ENCODE peak calls at places on chromosomes 2 and 18, in four cellular contexts. N, Q, O and U are unnamed samples.

GRCh38 chr2:53559302-53559967 is 208.2 kb upstream of the CHAC2 start:
- DNase-seq in N (no peak), Q (no peak), O (no peak), U (no peak)

GRCh38 chr2:187658952-187659525 is 104.8 kb upstream of the TFPI start:
- DNase-seq in N (peak), Q (peak), O (no peak), U (no peak)

GRCh38 chr2:7044253-7045250 is 127.3 kb downstream of the RNF144A start:
- DNase-seq in N (peak), Q (peak), O (peak), U (peak)

GRCh38 chr2:150946831-150947230 is 314.8 kb downstream of the RBM43 start:
- DNase-seq in N (no peak), Q (no peak), O (no peak), U (no peak)

GRCh38 chr18:74342416-74343043 is 26.9 kb downstream of the C18orf63 start:
- DNase-seq in N (peak), Q (peak), O (peak), U (peak)

GRCh38 chr2:199999166-199999565 is 43.8 kb downstream of the MAIP1 start:
- DNase-seq in N (no peak), Q (no peak), O (no peak), U (no peak)

GRCh38 chr2:217714268-217714643 is 288.5 kb downstream of the TNS1 start:
- DNase-seq in N (peak), Q (peak), O (peak), U (no peak)

GRCh38 chr2:19866741-19867140 is 35.0 kb downstream of the TTC32 start:
- DNase-seq in N (no peak), Q (no peak), O (no peak), U (no peak)

GRCh38 chr2:163264376-163264775 is 425.8 kb upstream of the KCNH7 start:
- DNase-seq in N (no peak), Q (peak), O (no peak), U (no peak)

GRCh38 chr2:96511851-96512250 is 6.7 kb upstream of the NEURL3 start:
- DNase-seq in N (no peak), Q (no peak), O (no peak), U (no peak)

GRCh38 chr2:107592225-107592624 is 234.5 kb upstream of the RGPD4 start:
- DNase-seq in N (no peak), Q (no peak), O (no peak), U (no peak)

GRCh38 chr2:39135678-39136259 is 14.9 kb upstream of the SOS1 start:
- DNase-seq in N (no peak), Q (no peak), O (no peak), U (no peak)

GRCh38 chr2:99472327-99472960 is 17.4 kb downstream of the REV1 start:
- DNase-seq in N (no peak), Q (no peak), O (no peak), U (no peak)

GRCh38 chr2:174350018-174350417 is 15.3 kb downstream of the SP9 start:
- DNase-seq in N (no peak), Q (peak), O (no peak), U (no peak)

GRCh38 chr18:11149441-11150270 is at the start of gene PIEZO2:
- DNase-seq in N (peak), Q (peak), O (peak), U (no peak)

GRCh38 chr18:24112874-24113615 is 25.8 kb upstream of the CABYR start:
- DNase-seq in N (no peak), Q (peak), O (no peak), U (no peak)

GRCh38 chr2:226813148-226813701 is 13.6 kb upstream of the IRS1 start:
- DNase-seq in N (no peak), Q (peak), O (no peak), U (no peak)

GRCh38 chr2:43407826-43408783 is 181.7 kb upstream of the ZFP36L2 start:
- DNase-seq in N (no peak), Q (no peak), O (no peak), U (no peak)

GRCh38 chr2:43406643-43407042 is 180.2 kb upstream of the ZFP36L2 start:
- DNase-seq in N (no peak), Q (no peak), O (no peak), U (no peak)

GRCh38 chr2:43408784-43409160 is 182.4 kb upstream of the ZFP36L2 start:
- DNase-seq in N (no peak), Q (no peak), O (no peak), U (no peak)

GRCh38 chr2:43412121-43412753 is 183.6 kb downstream of the THADA start:
- DNase-seq in N (no peak), Q (peak), O (no peak), U (no peak)

DNA sequence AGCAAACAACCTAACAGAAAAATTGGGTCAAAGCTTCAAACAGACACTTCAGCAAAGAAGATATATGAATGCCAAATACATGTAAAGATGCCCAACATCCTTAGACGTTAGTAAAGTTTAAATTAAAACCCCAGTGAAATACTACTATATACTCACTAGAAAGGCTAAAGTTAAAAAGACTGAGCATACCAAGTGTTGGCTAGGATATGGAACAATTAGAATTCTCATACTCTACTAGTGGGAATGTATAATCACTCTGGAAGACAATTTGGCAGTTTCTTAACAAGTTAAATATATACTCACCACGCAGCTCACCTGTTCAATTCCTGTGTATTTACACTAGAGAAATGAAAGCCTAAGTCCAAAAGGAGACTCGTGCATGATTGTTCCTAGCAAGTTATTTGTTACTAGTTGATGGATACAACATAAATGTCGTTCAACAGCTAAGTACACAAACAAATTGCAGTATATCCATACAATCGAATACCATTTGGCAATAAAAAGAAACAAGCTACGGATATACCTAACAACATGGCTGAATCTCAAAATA is 183.7 kb upstream of the ZFP36L2 start:
- DNase-seq in N (no peak), Q (no peak), O (no peak), U (no peak)
- TF ChIP-seq CTCF in N (no peak), Q (no peak), O (no peak), U (no peak)

GRCh38 chr2:74715071-74715791 is 61.2 kb downstream of the SEMA4F start:
- DNase-seq in N (peak), Q (peak), O (peak), U (peak)
- TF ChIP-seq CTCF in N (peak), Q (peak), O (peak), U (peak)

DNA sequence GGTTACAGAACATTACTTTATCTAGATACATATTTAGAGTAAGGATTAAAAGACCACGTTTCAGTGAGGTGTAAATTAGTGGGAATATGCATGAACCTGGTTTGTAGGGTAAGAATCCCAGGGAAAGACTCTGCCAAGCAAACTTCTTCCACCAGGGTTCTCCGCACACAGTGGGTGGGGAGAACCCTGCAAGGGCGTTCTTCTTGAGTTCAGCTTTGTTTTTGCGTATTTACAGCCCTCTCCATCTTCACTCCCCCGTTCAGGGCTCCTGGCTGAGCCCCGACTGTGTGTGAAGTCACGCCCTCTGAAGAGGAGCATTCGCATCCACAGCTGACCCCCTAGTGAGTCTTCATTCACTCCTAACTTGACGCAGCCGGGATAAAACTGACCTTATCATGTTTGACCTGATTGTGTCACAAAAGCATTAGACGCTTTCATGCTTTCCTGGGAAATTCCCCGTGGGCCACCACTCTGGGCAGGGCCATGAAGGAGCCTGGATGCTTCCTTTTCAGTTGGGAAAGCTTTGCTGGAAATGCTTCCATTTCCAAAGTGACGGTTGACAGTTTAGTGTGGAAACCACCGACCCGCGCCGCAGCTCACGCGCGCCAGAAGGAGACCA is 1.0 kb downstream of the ALKAL2 start:
- DNase-seq in N (no peak), Q (peak), O (no peak), U (no peak)
- TF ChIP-seq CTCF in N (no peak), Q (no peak), O (no peak), U (no peak)

GRCh38 chr18:28189400-28190239 is 12.7 kb upstream of the CDH2 start:
- DNase-seq in N (peak), Q (peak), O (no peak), U (no peak)
- TF ChIP-seq CTCF in N (peak), Q (peak), O (peak), U (no peak)

GRCh38 chr2:239558661-239559060 is 157.8 kb upstream of the HDAC4 start:
- DNase-seq in N (no peak), Q (no peak), O (no peak), U (no peak)
- TF ChIP-seq CTCF in N (no peak), Q (no peak), O (no peak), U (no peak)

GRCh38 chr2:47402555-47402804 is 476 bp upstream of the MSH2 start:
- DNase-seq in N (no peak), Q (peak), O (no peak), U (no peak)

GRCh38 chr2:47403829-47404228 is 873 bp downstream of the MSH2 start:
- DNase-seq in N (no peak), Q (no peak), O (no peak), U (no peak)

GRCh38 chr2:47401789-47402554 is 984 bp upstream of the MSH2 start:
- DNase-seq in N (no peak), Q (no peak), O (no peak), U (no peak)

GRCh38 chr2:47404356-47404755 is 1.4 kb downstream of the MSH2 start:
- DNase-seq in N (no peak), Q (no peak), O (peak), U (no peak)

DNA sequence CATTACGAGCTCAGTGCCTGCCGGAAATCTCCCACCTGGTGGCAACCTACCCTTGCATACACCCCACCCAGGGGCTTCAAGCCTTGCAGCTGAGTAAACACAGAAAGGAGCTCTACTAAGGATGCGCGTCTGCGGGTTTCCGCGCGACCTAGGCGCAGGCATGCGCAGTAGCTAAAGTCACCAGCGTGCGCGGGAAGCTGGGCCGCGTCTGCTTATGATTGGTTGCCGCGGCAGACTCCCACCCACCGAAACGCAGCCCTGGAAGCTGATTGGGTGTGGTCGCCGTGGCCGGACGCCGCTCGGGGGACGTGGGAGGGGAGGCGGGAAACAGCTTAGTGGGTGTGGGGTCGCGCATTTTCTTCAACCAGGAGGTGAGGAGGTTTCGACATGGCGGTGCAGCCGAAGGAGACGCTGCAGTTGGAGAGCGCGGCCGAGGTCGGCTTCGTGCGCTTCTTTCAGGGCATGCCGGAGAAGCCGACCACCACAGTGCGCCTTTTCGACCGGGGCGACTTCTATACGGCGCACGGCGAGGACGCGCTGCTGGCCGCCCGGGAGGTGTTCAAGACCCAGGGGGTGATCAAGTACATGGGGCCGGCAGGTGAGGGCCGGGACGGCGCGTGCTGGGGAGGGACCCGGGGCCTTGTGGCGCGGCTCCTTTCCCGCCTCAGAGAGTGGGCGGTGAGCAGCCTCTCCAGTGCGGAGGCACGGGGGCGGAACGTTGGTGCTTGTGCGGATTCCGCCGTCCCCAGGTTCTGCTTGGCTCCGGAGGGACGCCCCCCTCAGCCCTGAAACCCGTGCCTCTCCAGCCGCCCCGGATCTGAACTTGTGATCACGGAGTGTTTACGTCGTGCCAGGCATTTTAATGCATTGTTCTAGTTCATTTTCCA is at the start of gene MSH2:
- DNase-seq in N (peak), Q (peak), O (peak), U (peak)
- TF ChIP-seq CTCF in N (no peak), Q (no peak), O (no peak), U (no peak)

GRCh38 chr2:128282976-128283810 is 35.5 kb downstream of the HS6ST1 start:
- DNase-seq in N (no peak), Q (no peak), O (no peak), U (no peak)
- TF ChIP-seq CTCF in N (no peak), Q (no peak), O (no peak), U (no peak)

GRCh38 chr2:171522804-171523338 is 597 bp downstream of the CYBRD1 start:
- DNase-seq in N (peak), Q (peak), O (peak), U (no peak)

GRCh38 chr2:171521361-171522056 is 765 bp upstream of the CYBRD1 start:
- DNase-seq in N (no peak), Q (no peak), O (no peak), U (no peak)

GRCh38 chr2:171523969-171524401 is 1.7 kb downstream of the CYBRD1 start:
- DNase-seq in N (no peak), Q (peak), O (no peak), U (no peak)

GRCh38 chr2:171523339-171523931 is 1.2 kb downstream of the CYBRD1 start:
- DNase-seq in N (peak), Q (peak), O (peak), U (no peak)

GRCh38 chr2:171522057-171522803 is at the start of gene CYBRD1:
- DNase-seq in N (peak), Q (peak), O (peak), U (no peak)
- TF ChIP-seq CTCF in N (no peak), Q (peak), O (no peak), U (no peak)

DNA sequence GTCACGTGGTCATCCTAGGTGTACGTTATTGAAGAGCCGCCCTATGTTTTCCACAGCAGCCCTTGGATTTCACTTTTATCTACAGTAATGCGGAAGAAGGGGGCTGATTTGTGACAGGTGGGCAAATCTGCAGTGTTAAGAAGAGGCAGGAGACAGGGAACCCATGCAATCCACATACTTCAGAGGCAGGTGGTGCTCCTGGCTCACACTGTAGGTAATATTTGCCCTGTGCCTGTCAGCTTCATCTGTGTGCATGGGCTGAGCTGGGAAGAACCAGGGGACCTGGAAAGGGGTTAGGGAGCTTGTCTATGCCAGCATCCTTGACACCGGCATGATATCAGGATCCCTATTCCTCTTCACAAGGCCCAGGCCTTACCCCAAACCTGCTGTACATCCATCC is 183.9 kb downstream of the SH3RF3 start:
- DNase-seq in N (no peak), Q (no peak), O (no peak), U (no peak)
- TF ChIP-seq CTCF in N (no peak), Q (no peak), O (no peak), U (no peak)